ENCODE peak calls at places on chromosomes 7 and 10, in nine cellular contexts. X is cardiac muscle cell, Y is GOT3, P is heart right ventricle, W is activated T-cell treated with anti-CD3 and anti-CD28 coated beads for 24 hours, T is cardiac fibroblast, E is substantia nigra, M is ureter, H is NCI-H1092. S is an unnamed sample.
A peak's percentile ranks its signal among the peaks of the same experiment; 100 is the strongest.

GRCh38 chr7:127654404-127655392 is 2.7 kb downstream of the SND1 start:
- DNase-seq in X (peak; percentile 31), Y (no peak), P (no peak), W (no peak), T (no peak), E (no peak), M (no peak), H (no peak), S (no peak)

GRCh38 chr7:156820445-156821063 is 72.4 kb downstream of the LMBR1 start:
- DNase-seq in X (no peak), Y (no peak), P (no peak), W (no peak), T (no peak), E (no peak), M (no peak), H (no peak), S (no peak)

GRCh38 chr7:66597472-66597871 is 31.2 kb upstream of the KCTD7 start:
- DNase-seq in X (no peak), Y (no peak), P (no peak), W (no peak), T (no peak), E (no peak), M (no peak), H (no peak), S (no peak)

GRCh38 chr7:2635810-2636701 is 4.3 kb downstream of the TTYH3 start:
- DNase-seq in X (peak; percentile 70), Y (no peak), P (peak; percentile 59), W (no peak), T (peak; percentile 59), E (peak; percentile 52), M (no peak), H (peak; percentile 79), S (peak; percentile 55)

GRCh38 chr7:6600093-6600492 is 10.3 kb downstream of the INTS15 start:
- DNase-seq in X (no peak), Y (no peak), P (no peak), W (no peak), T (no peak), E (no peak), M (no peak), H (no peak), S (no peak)

GRCh38 chr7:150375662-150376521 is 3.2 kb upstream of the ZNF775 start:
- DNase-seq in X (no peak), Y (no peak), P (no peak), W (peak; percentile 36), T (no peak), E (no peak), M (no peak), H (no peak), S (no peak)

GRCh38 chr10:86440874-86441838 is 74.6 kb upstream of the GRID1 start:
- DNase-seq in X (peak; percentile 42), Y (no peak), P (no peak), W (no peak), T (peak; percentile 96), E (no peak), M (no peak), H (no peak), S (no peak)

GRCh38 chr7:87712571-87712970 is 84.4 kb downstream of the RUNDC3B start:
- DNase-seq in X (no peak), Y (no peak), P (no peak), W (no peak), T (peak; percentile 32), E (no peak), M (no peak), H (no peak), S (no peak)

GRCh38 chr10:27558612-27559020 is 54.5 kb downstream of the RAB18 start:
- DNase-seq in X (peak; percentile 70), Y (no peak), P (peak; percentile 66), W (peak; percentile 15), T (peak; percentile 69), E (peak; percentile 8), M (no peak), H (no peak), S (peak; percentile 5)

GRCh38 chr10:5252177-5253037 is 55.8 kb downstream of the AKR1C4 start:
- DNase-seq in X (peak; percentile 27), Y (no peak), P (no peak), W (no peak), T (peak; percentile 72), E (no peak), M (no peak), H (no peak), S (no peak)

GRCh38 chr7:44216019-44216418 is 15.2 kb downstream of the YKT6 start:
- DNase-seq in X (no peak), Y (no peak), P (no peak), W (no peak), T (no peak), E (no peak), M (no peak), H (peak; percentile 42), S (no peak)

GRCh38 chr10:93152136-93152535 is 78.4 kb downstream of the CYP26A1 start:
- DNase-seq in X (peak; percentile 67), Y (no peak), P (no peak), W (no peak), T (peak; percentile 60), E (no peak), M (no peak), H (no peak), S (no peak)

GRCh38 chr10:42970451-42971250 is 106.2 kb upstream of the RET start:
- DNase-seq in X (no peak), Y (no peak), P (peak; percentile 2), W (no peak), T (no peak), E (no peak), M (peak; percentile 37), H (no peak), S (no peak)

GRCh38 chr10:112490543-112490942 is 43.5 kb downstream of the VTI1A start:
- DNase-seq in X (peak; percentile 38), Y (no peak), P (no peak), W (no peak), T (peak; percentile 35), E (no peak), M (no peak), H (peak; percentile 75), S (peak; percentile 3)

GRCh38 chr10:93027508-93027907 is 33.1 kb upstream of the CYP26C1 start:
- DNase-seq in X (no peak), Y (no peak), P (no peak), W (no peak), T (no peak), E (no peak), M (no peak), H (no peak), S (no peak)

GRCh38 chr10:5811387-5811821 is 1.8 kb downstream of the GDI2 start:
- DNase-seq in X (peak; percentile 52), Y (no peak), P (no peak), W (no peak), T (peak; percentile 50), E (no peak), M (no peak), H (no peak), S (peak; percentile 13)